ENCODE peak calls at places on chromosomes 12 and 14, in five cellular contexts. C is cardiac fibroblast, Y is astrocyte of the cerebellum, E is IMR-90, J is neural crest cell. L is an unnamed sample.

GRCh38 chr12:49863946-49864816 is 21.3 kb upstream of the BCDIN3D start:
- DNase-seq in C (no peak), Y (no peak), E (no peak), J (no peak), L (no peak)

GRCh38 chr12:67161322-67161918 is 107.7 kb upstream of the CAND1 start:
- DNase-seq in C (peak), Y (no peak), E (peak), J (peak), L (peak)

GRCh38 chr14:52111583-52111982 is 42.7 kb upstream of the NID2 start:
- DNase-seq in C (peak), Y (no peak), E (peak), J (no peak), L (no peak)

GRCh38 chr12:80936642-80937390 is 918 bp downstream of the LIN7A start:
- DNase-seq in C (peak), Y (no peak), E (peak), J (peak), L (peak)

GRCh38 chr14:72457641-72458040 is 436.3 kb downstream of the DPF3 start:
- DNase-seq in C (peak), Y (no peak), E (peak), J (no peak), L (no peak)

GRCh38 chr12:68263366-68263765 is 10.0 kb upstream of the IL22 start:
- DNase-seq in C (peak), Y (no peak), E (peak), J (no peak), L (no peak)

GRCh38 chr14:42944284-42944683 is 1337.6 kb downstream of the LRFN5 start:
- DNase-seq in C (peak), Y (peak), E (peak), J (no peak), L (no peak)

GRCh38 chr14:77376380-77376770 is 519 bp downstream of the TMED8 start:
- DNase-seq in C (peak), Y (no peak), E (no peak), J (peak), L (peak)

GRCh38 chr12:42259699-42260098 is 21.7 kb upstream of the YAF2 start:
- DNase-seq in C (no peak), Y (no peak), E (no peak), J (no peak), L (no peak)

GRCh38 chr12:49059063-49059384 is 1.6 kb downstream of the KMT2D start:
- DNase-seq in C (no peak), Y (no peak), E (no peak), J (no peak), L (no peak)

GRCh38 chr14:36047912-36048311 is 128.6 kb downstream of the PTCSC3 start:
- DNase-seq in C (no peak), Y (no peak), E (no peak), J (no peak), L (no peak)

GRCh38 chr12:154058-154457 is 59.9 kb downstream of the SLC6A12 start:
- DNase-seq in C (no peak), Y (no peak), E (no peak), J (no peak), L (no peak)

GRCh38 chr12:31722580-31722979 is 6.2 kb downstream of the AMN1 start:
- DNase-seq in C (no peak), Y (no peak), E (no peak), J (no peak), L (no peak)

GRCh38 chr12:6074394-6074793 is 50.1 kb downstream of the VWF start:
- DNase-seq in C (no peak), Y (no peak), E (no peak), J (no peak), L (no peak)

GRCh38 chr14:102827716-102828115 is 50.5 kb downstream of the TRAF3 start:
- DNase-seq in C (no peak), Y (peak), E (peak), J (no peak), L (no peak)

GRCh38 chr12:25074113-25074512 is 120.8 kb downstream of the DNAI7 start:
- DNase-seq in C (no peak), Y (no peak), E (no peak), J (no peak), L (no peak)

GRCh38 chr12:51972424-51972812 is 20.9 kb downstream of the ACVR1B start:
- DNase-seq in C (no peak), Y (no peak), E (no peak), J (no peak), L (no peak)

GRCh38 chr12:125198647-125199046 is 133.4 kb downstream of the AACS start:
- DNase-seq in C (no peak), Y (no peak), E (no peak), J (no peak), L (peak)

GRCh38 chr14:59032821-59033220 is 155.6 kb upstream of the DAAM1 start:
- DNase-seq in C (no peak), Y (no peak), E (no peak), J (no peak), L (no peak)

GRCh38 chr12:39375206-39375808 is 67.6 kb downstream of the KIF21A start:
- DNase-seq in C (no peak), Y (peak), E (no peak), J (no peak), L (no peak)

GRCh38 chr12:108145011-108145410 is 15.9 kb downstream of the WSCD2 start:
- DNase-seq in C (no peak), Y (no peak), E (no peak), J (no peak), L (no peak)

DNA sequence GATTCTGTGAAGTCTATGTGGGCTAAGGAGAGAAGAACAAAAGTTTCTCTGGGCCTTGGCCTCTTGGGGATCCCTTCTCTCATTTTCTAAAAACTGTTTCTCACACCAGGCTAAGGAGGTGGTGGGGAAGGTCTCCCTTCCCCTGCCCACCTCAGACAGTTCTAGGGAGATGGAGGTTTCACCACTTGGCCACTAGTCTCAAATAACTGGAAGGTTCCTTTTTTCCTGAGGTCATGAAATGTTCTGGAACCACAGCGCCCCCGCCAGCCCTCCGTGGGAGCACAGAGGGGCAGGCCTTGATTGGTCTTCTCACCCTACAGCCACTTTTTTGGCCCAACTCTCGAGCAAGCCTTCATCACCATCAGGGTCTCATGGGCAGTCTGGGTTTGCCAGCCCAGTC is 12.6 kb downstream of the C12orf43 start:
- DNase-seq in C (no peak), Y (no peak), E (no peak), J (no peak), L (no peak)
- TF ChIP-seq CTCF in C (no peak), Y (no peak), E (peak), J (no peak), L (no peak)

GRCh38 chr14:94348836-94349235 is 25.7 kb upstream of the SERPINA6 start:
- DNase-seq in C (no peak), Y (no peak), E (no peak), J (no peak), L (no peak)
- TF ChIP-seq CTCF in C (no peak), Y (no peak), E (no peak), J (no peak), L (no peak)

GRCh38 chr12:14997998-14998397 is 25.2 kb downstream of the PDE6H start:
- DNase-seq in C (no peak), Y (no peak), E (no peak), J (no peak), L (no peak)

GRCh38 chr12:15000575-15000974 is 27.7 kb downstream of the PDE6H start:
- DNase-seq in C (no peak), Y (no peak), E (no peak), J (no peak), L (no peak)

GRCh38 chr12:15001733-15002471 is 29.1 kb downstream of the PDE6H start:
- DNase-seq in C (peak), Y (no peak), E (peak), J (no peak), L (no peak)

GRCh38 chr12:14998941-14999340 is 26.1 kb downstream of the PDE6H start:
- DNase-seq in C (no peak), Y (no peak), E (no peak), J (no peak), L (no peak)

GRCh38 chr12:14999421-15000047 is 26.7 kb downstream of the PDE6H start:
- DNase-seq in C (no peak), Y (peak), E (no peak), J (no peak), L (no peak)
- TF ChIP-seq CTCF in C (no peak), Y (no peak), E (no peak), J (no peak), L (no peak)

GRCh38 chr14:50853891-50854290 is 18.0 kb upstream of the ABHD12B start:
- DNase-seq in C (no peak), Y (no peak), E (no peak), J (no peak), L (no peak)

GRCh38 chr14:50859296-50859624 is 12.6 kb upstream of the ABHD12B start:
- DNase-seq in C (no peak), Y (no peak), E (no peak), J (no peak), L (no peak)

GRCh38 chr14:50856660-50857059 is 15.2 kb upstream of the ABHD12B start:
- DNase-seq in C (no peak), Y (no peak), E (no peak), J (no peak), L (no peak)

GRCh38 chr14:50854521-50854920 is 17.3 kb upstream of the ABHD12B start:
- DNase-seq in C (no peak), Y (no peak), E (no peak), J (no peak), L (no peak)

DNA sequence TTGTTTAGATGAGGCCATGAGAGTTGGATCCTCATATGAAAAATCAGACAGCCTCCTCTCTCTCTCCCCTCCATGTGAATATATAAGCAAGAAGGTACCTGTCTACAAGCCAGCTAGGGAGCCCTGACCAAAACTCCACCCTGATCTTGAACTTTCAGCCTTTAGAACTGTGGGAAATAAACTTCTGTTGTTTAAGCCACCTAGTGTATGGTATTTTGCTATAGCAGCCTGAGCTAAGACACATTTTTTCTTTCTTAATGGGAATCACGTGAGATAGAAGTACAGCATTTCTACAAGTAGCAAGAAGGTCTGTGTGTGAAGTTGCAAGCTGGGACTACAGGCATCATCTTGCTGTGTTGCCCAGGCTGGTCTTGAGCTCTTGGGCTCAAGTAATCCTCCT is 16.3 kb upstream of the ABHD12B start:
- DNase-seq in C (peak), Y (no peak), E (no peak), J (no peak), L (no peak)
- TF ChIP-seq CTCF in C (peak), Y (no peak), E (peak), J (no peak), L (no peak)

GRCh38 chr12:57116580-57117281 is 5.6 kb upstream of the STAT6 start:
- DNase-seq in C (no peak), Y (no peak), E (no peak), J (no peak), L (no peak)

GRCh38 chr12:57109207-57110160 is 1.7 kb downstream of the STAT6 start:
- DNase-seq in C (no peak), Y (no peak), E (no peak), J (no peak), L (no peak)

GRCh38 chr12:57111046-57111698 is at the start of gene STAT6:
- DNase-seq in C (peak), Y (no peak), E (peak), J (peak), L (peak)

GRCh38 chr12:57110189-57111045 is 745 bp downstream of the STAT6 start:
- DNase-seq in C (peak), Y (no peak), E (peak), J (peak), L (peak)

DNA sequence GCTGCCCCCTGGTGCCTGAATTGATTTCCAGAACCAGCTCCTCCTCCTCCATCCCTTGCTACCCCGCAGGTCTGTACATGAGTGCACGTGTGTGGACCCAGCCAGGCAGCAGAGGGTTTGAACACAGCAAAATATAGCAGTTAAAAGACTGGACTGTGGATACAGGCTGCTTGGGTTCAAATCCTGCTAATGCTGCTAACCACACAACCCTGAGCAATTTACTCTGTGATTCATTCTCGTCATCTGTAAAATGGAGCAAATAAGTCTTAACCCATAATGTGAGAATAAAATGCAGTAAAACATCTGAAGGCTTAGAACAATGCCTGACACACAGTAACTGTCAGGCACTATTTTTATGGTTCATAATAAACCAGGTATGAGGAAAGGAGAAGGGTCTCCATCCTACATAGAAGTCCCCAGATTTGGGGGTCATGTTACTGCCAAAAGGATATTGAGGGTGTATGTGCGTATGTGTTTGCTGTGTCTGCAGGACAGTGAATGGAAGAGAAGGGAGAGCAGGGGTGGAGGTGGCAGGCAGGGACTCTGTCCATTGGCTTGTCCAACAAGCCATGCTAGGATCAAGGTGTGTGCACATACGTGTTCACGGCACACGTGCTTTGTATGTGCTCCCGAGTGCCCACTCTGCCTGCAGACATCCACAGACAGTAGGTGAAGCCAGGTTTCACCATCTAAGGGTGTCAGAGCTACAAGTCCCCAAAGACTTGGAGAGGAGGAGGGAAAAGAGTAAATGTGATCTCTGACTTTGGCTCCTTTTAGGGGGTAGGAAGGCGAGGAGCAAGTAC is 1.5 kb upstream of the STAT6 start:
- DNase-seq in C (no peak), Y (no peak), E (no peak), J (no peak), L (no peak)
- TF ChIP-seq CTCF in C (no peak), Y (peak), E (no peak), J (peak), L (peak)

DNA sequence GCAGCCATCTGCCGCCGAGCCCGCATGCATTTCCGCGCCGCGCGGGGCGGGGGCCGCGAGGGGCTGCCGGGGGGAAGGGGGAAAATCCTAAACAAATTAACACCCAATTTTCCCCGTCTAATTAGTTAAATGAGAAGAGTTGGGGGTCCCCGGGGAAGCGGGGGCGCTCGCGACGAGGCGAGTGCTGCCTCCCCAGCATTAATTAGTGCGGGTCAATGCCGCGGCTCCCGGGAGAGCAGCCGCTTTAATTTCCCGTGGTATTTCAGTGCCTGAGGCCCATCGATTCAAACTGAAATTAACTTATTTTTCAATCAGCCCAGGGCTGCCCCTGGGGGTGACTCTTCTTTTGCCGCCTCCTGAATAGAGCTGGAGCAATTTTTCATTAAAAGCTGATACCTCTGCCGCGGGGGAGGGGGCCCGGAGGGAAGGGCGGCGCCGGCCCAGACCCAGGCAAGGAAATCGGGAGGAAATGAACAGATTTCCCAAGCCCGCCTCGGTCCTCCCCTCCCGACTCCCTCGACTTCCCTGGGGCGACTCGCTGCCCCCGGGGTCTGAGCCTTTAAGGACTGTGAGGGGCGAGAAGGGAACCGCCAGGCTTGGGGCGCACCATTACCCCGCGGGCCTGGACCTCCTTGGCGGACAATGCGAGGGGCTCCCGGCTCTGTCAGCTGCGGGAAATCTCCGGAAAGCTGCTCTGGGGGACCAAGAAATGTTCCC is 18.9 kb downstream of the VSX2 start:
- DNase-seq in C (no peak), Y (no peak), E (no peak), J (no peak), L (peak)
- TF ChIP-seq CTCF in C (no peak), Y (no peak), E (no peak), J (no peak), L (no peak)

DNA sequence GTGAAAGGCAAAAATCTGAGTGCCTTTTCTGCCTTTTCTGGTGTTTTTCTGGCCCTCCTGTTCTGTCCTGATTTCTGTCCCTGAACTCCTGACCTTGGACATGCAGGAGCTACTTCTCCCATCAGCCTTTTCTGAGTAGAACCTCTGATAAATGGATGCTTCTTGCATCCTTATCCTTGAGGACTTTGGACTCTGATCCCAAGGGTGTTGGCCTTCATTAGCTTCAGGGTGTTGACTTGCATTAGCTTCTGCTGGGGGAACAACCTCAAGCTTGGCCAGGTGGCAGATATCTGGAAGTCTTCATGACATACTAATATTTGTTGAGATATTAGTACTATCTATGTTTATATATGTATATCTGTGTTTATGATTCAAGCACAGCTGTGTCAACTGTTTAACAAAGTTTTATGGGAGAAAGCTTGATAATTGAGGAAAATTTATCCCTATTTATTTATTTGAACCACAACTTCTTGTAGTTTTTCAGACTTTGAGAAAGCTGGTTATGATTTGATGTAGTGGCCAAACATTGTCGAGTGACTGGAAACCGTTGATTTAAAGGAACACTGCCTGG is 124.3 kb downstream of the CHST11 start:
- DNase-seq in C (no peak), Y (no peak), E (peak), J (no peak), L (no peak)
- TF ChIP-seq CTCF in C (no peak), Y (no peak), E (no peak), J (no peak), L (no peak)

GRCh38 chr14:97703006-97703760 is 906.0 kb downstream of the VRK1 start:
- DNase-seq in C (no peak), Y (no peak), E (no peak), J (no peak), L (no peak)
- TF ChIP-seq CTCF in C (no peak), Y (no peak), E (no peak), J (no peak), L (no peak)

GRCh38 chr12:12976366-12976765 is 23.7 kb downstream of the HEBP1 start:
- DNase-seq in C (peak), Y (peak), E (peak), J (no peak), L (no peak)

GRCh38 chr12:12973019-12973418 is 21.0 kb upstream of the GPRC5D start:
- DNase-seq in C (no peak), Y (no peak), E (no peak), J (no peak), L (no peak)

GRCh38 chr12:12974211-12974610 is 22.2 kb upstream of the GPRC5D start:
- DNase-seq in C (no peak), Y (no peak), E (no peak), J (no peak), L (no peak)

GRCh38 chr12:12977231-12977630 is 22.8 kb downstream of the HEBP1 start:
- DNase-seq in C (no peak), Y (no peak), E (no peak), J (no peak), L (no peak)

GRCh38 chr12:12975322-12976077 is 23.5 kb upstream of the GPRC5D start:
- DNase-seq in C (peak), Y (no peak), E (peak), J (no peak), L (no peak)
- TF ChIP-seq CTCF in C (peak), Y (peak), E (peak), J (no peak), L (no peak)